ENCODE peak calls at places on chromosomes 13 and 19, in ten cellular contexts. B, I, V, U, X, C, N, L, A and Z are unnamed samples.

GRCh38 chr19:32874605-32875004 is 5.0 kb upstream of the SLC7A9 start:
- DNase-seq in N (no peak), X (no peak), V (no peak), L (no peak), U (no peak), I (no peak), B (no peak), A (no peak), C (no peak), Z (no peak)

GRCh38 chr19:35468637-35469036 is 20.6 kb downstream of the FFAR2 start:
- DNase-seq in I (peak), C (peak), V (no peak), L (peak), A (peak), B (peak), N (no peak), X (no peak), U (peak), Z (no peak)

GRCh38 chr13:22126433-22127021 is 455.7 kb downstream of the FGF9 start:
- DNase-seq in I (no peak), V (no peak), A (no peak), X (no peak), C (no peak), B (no peak), L (peak), N (no peak), U (no peak), Z (no peak)

GRCh38 chr19:14059093-14059480 is 2.8 kb downstream of the PALM3 start:
- DNase-seq in X (no peak), B (no peak), V (no peak), C (no peak), L (peak), N (peak), U (no peak), I (no peak), A (no peak), Z (no peak)

GRCh38 chr13:85379433-85379832 is 419.8 kb downstream of the SLITRK6 start:
- DNase-seq in V (no peak), C (no peak), I (no peak), U (no peak), B (peak), X (no peak), A (no peak), L (no peak), N (no peak), Z (no peak)

GRCh38 chr19:16197188-16197621 is 506 bp upstream of the AP1M1 start:
- DNase-seq in X (no peak), N (no peak), B (peak), L (no peak), U (no peak), C (no peak), A (peak), I (peak), V (no peak), Z (peak)

GRCh38 chr13:104315606-104316005 is 1249.4 kb upstream of the SLC10A2 start:
- DNase-seq in U (no peak), I (peak), B (peak), N (no peak), X (no peak), L (no peak), A (peak), V (no peak), C (no peak), Z (peak)

GRCh38 chr19:18322318-18322758 is 538 bp downstream of the LSM4 start:
- DNase-seq in V (no peak), L (peak), X (no peak), I (peak), U (no peak), B (peak), C (peak), N (peak), A (peak), Z (no peak)

GRCh38 chr19:8655340-8655709 is 24.9 kb downstream of the NFILZ start:
- DNase-seq in N (no peak), B (no peak), I (no peak), U (no peak), A (no peak), V (no peak), C (no peak), X (no peak), L (peak), Z (no peak)

GRCh38 chr19:4393947-4394590 is 6.3 kb downstream of the SH3GL1 start:
- DNase-seq in A (no peak), V (no peak), N (no peak), B (no peak), I (no peak), X (no peak), L (no peak), C (no peak), U (no peak), Z (no peak)

GRCh38 chr13:106155411-106155810 is 380.1 kb downstream of the EFNB2 start:
- DNase-seq in L (no peak), V (no peak), N (no peak), U (no peak), A (peak), I (peak), C (no peak), X (no peak), B (peak), Z (no peak)

GRCh38 chr19:47539747-47540311 is 25.0 kb upstream of the NAPA start:
- DNase-seq in X (no peak), C (no peak), V (no peak), U (no peak), I (no peak), B (no peak), N (no peak), L (no peak), A (no peak), Z (no peak)

GRCh38 chr13:76939215-76939614 is 9.1 kb upstream of the ACOD1 start:
- DNase-seq in U (no peak), B (no peak), I (peak), N (no peak), V (no peak), L (no peak), X (no peak), A (no peak), C (no peak), Z (no peak)

GRCh38 chr13:48600374-48601364 is 53.1 kb upstream of the CYSLTR2 start:
- DNase-seq in A (peak), B (peak), L (no peak), X (no peak), U (no peak), C (no peak), N (no peak), I (no peak), V (peak), Z (no peak)

GRCh38 chr13:113976711-113977684 is 3.1 kb upstream of the C13orf46 start:
- DNase-seq in U (no peak), L (no peak), X (no peak), B (peak), V (no peak), N (no peak), I (peak), A (peak), C (no peak), Z (peak)

GRCh38 chr13:98181106-98181815 is 4.2 kb upstream of the RNF113B start:
- DNase-seq in X (no peak), A (peak), U (no peak), I (no peak), L (no peak), B (no peak), V (no peak), C (no peak), N (no peak), Z (no peak)

GRCh38 chr13:80217614-80218456 is 123.1 kb downstream of the SPRY2 start:
- DNase-seq in C (no peak), N (no peak), U (no peak), I (no peak), X (no peak), A (peak), L (no peak), B (peak), V (no peak), Z (no peak)

GRCh38 chr13:41182231-41182630 is 12.1 kb downstream of the KBTBD7 start:
- DNase-seq in C (no peak), L (no peak), U (no peak), B (no peak), N (no peak), X (no peak), I (no peak), V (no peak), A (no peak), Z (no peak)

GRCh38 chr19:43667524-43668405 is 2.2 kb downstream of the PLAUR start:
- DNase-seq in I (no peak), X (peak), B (no peak), C (peak), L (peak), N (no peak), V (no peak), U (no peak), A (no peak), Z (no peak)

GRCh38 chr13:30463820-30464495 is 1.8 kb downstream of the HMGB1 start:
- DNase-seq in A (peak), N (no peak), B (peak), C (peak), V (no peak), X (peak), U (peak), L (peak), I (peak), Z (no peak)

GRCh38 chr13:43129021-43129420 is 105.6 kb downstream of the DNAJC15 start:
- DNase-seq in U (no peak), L (no peak), N (no peak), B (no peak), C (no peak), I (no peak), V (no peak), X (no peak), A (no peak), Z (no peak)

GRCh38 chr19:46730595-46730994 is 13.7 kb upstream of the PRKD2 start:
- DNase-seq in A (no peak), V (no peak), N (no peak), U (no peak), B (no peak), I (no peak), C (no peak), L (no peak), X (no peak), Z (no peak)

GRCh38 chr13:57633141-57633949 is 1.8 kb downstream of the PCDH17 start:
- DNase-seq in I (no peak), A (no peak), C (no peak), L (no peak), N (peak), U (no peak), V (no peak), B (no peak), X (peak), Z (no peak)

GRCh38 chr13:77878186-77878585 is 40.4 kb downstream of the EDNRB start:
- DNase-seq in B (peak), L (no peak), V (no peak), I (no peak), N (no peak), A (no peak), X (no peak), C (no peak), U (no peak), Z (no peak)

GRCh38 chr13:79128158-79128557 is 277.9 kb downstream of the RBM26 start:
- DNase-seq in B (peak), X (no peak), L (no peak), N (no peak), V (no peak), U (no peak), C (no peak), I (peak), A (peak), Z (no peak)

GRCh38 chr13:47216176-47216822 is 319.4 kb upstream of the HTR2A start:
- DNase-seq in N (no peak), A (peak), X (no peak), V (peak), L (no peak), I (peak), U (no peak), B (peak), C (no peak), Z (no peak)

GRCh38 chr13:20131057-20131832 is 29.6 kb downstream of the GJA3 start:
- DNase-seq in L (no peak), U (no peak), C (no peak), V (no peak), N (no peak), I (no peak), A (no peak), B (no peak), X (peak), Z (no peak)

GRCh38 chr19:18233224-18233825 is 7.1 kb upstream of the PDE4C start:
- DNase-seq in C (peak), L (peak), I (no peak), B (no peak), A (peak), V (no peak), X (no peak), N (peak), U (peak), Z (no peak)

GRCh38 chr13:112901951-112902651 is 66.9 kb upstream of the MCF2L start:
- DNase-seq in X (no peak), I (no peak), V (no peak), L (no peak), A (no peak), C (no peak), N (no peak), B (no peak), U (no peak), Z (no peak)

GRCh38 chr19:39733841-39734240 is 4.0 kb downstream of the CLC start:
- DNase-seq in L (no peak), U (no peak), I (no peak), V (no peak), X (no peak), N (no peak), B (no peak), C (no peak), A (no peak), Z (no peak)

GRCh38 chr19:49553451-49554271 is 25.9 kb downstream of the RCN3 start:
- DNase-seq in U (no peak), C (peak), X (no peak), B (peak), L (peak), A (peak), I (peak), N (no peak), V (no peak), Z (no peak)

GRCh38 chr19:38233740-38234251 is 9.8 kb upstream of the DPF1 start:
- DNase-seq in X (no peak), U (peak), B (peak), C (peak), N (peak), A (peak), V (no peak), L (peak), I (peak), Z (no peak)

GRCh38 chr13:110330491-110331001 is 23.5 kb downstream of the COL4A2 start:
- DNase-seq in N (no peak), C (no peak), V (no peak), X (no peak), I (peak), L (no peak), B (peak), U (no peak), A (peak), Z (no peak)

GRCh38 chr13:21637296-21637695 is 33.3 kb upstream of the MICU2 start:
- DNase-seq in A (peak), X (no peak), V (no peak), N (no peak), U (no peak), B (peak), I (peak), C (peak), L (peak), Z (peak)

GRCh38 chr19:39252458-39252857 is 3.8 kb upstream of the IFNL4 start:
- DNase-seq in X (no peak), A (no peak), I (no peak), B (no peak), U (no peak), C (no peak), N (no peak), V (no peak), L (no peak), Z (no peak)

GRCh38 chr13:73090116-73090811 is 31.5 kb downstream of the KLF5 start:
- DNase-seq in N (no peak), L (no peak), V (peak), U (no peak), A (peak), B (peak), X (no peak), C (peak), I (peak), Z (peak)